ENCODE peak calls at places on chromosomes 11 and 22, in six cellular contexts. One of them, this sample, is unnamed.

GRCh38 chr11:115503083-115503885 is 931 bp downstream of the CADM1 start:
- DNase-seq in AG04450: no peak
- DNase-seq in activated CD8-positive, alpha-beta memory T cell treated with anti-CD3 and anti-CD28 coated beads, Interleukin-2, amount 50 U/mL, for 48 hours: peak
- DNase-seq in endothelial cell: peak
- DNase-seq in A549: peak
- DNase-seq in NCI-H1417: peak
- DNase-seq in this sample: peak

GRCh38 chr11:119375629-119376196 is 5.8 kb downstream of the USP2 start:
- DNase-seq in AG04450: no peak
- DNase-seq in activated CD8-positive, alpha-beta memory T cell treated with anti-CD3 and anti-CD28 coated beads, Interleukin-2, amount 50 U/mL, for 48 hours: no peak
- DNase-seq in endothelial cell: no peak
- DNase-seq in A549: no peak
- DNase-seq in NCI-H1417: no peak
- DNase-seq in this sample: peak

GRCh38 chr11:84806354-84806753 is 820.8 kb downstream of the DLG2 start:
- DNase-seq in AG04450: no peak
- DNase-seq in activated CD8-positive, alpha-beta memory T cell treated with anti-CD3 and anti-CD28 coated beads, Interleukin-2, amount 50 U/mL, for 48 hours: no peak
- DNase-seq in endothelial cell: no peak
- DNase-seq in A549: no peak
- DNase-seq in NCI-H1417: no peak
- DNase-seq in this sample: no peak

GRCh38 chr22:23837911-23838685 is 708 bp downstream of the DERL3 start:
- DNase-seq in AG04450: no peak
- DNase-seq in activated CD8-positive, alpha-beta memory T cell treated with anti-CD3 and anti-CD28 coated beads, Interleukin-2, amount 50 U/mL, for 48 hours: no peak
- DNase-seq in endothelial cell: no peak
- DNase-seq in A549: no peak
- DNase-seq in NCI-H1417: no peak
- DNase-seq in this sample: peak

GRCh38 chr11:127385071-127385470 is 384.5 kb upstream of the KIRREL3 start:
- DNase-seq in AG04450: no peak
- DNase-seq in activated CD8-positive, alpha-beta memory T cell treated with anti-CD3 and anti-CD28 coated beads, Interleukin-2, amount 50 U/mL, for 48 hours: no peak
- DNase-seq in endothelial cell: no peak
- DNase-seq in A549: no peak
- DNase-seq in NCI-H1417: no peak
- DNase-seq in this sample: no peak

GRCh38 chr11:116072776-116073175 is 568.6 kb upstream of the CADM1 start:
- DNase-seq in AG04450: no peak
- DNase-seq in activated CD8-positive, alpha-beta memory T cell treated with anti-CD3 and anti-CD28 coated beads, Interleukin-2, amount 50 U/mL, for 48 hours: no peak
- DNase-seq in endothelial cell: peak
- DNase-seq in A549: no peak
- DNase-seq in NCI-H1417: no peak
- DNase-seq in this sample: peak

GRCh38 chr11:78714539-78714938 is 139.9 kb upstream of the NARS2 start:
- DNase-seq in AG04450: no peak
- DNase-seq in activated CD8-positive, alpha-beta memory T cell treated with anti-CD3 and anti-CD28 coated beads, Interleukin-2, amount 50 U/mL, for 48 hours: no peak
- DNase-seq in endothelial cell: no peak
- DNase-seq in A549: no peak
- DNase-seq in NCI-H1417: peak
- DNase-seq in this sample: peak

GRCh38 chr11:46559815-46560214 is 34.0 kb downstream of the AMBRA1 start:
- DNase-seq in AG04450: no peak
- DNase-seq in activated CD8-positive, alpha-beta memory T cell treated with anti-CD3 and anti-CD28 coated beads, Interleukin-2, amount 50 U/mL, for 48 hours: no peak
- DNase-seq in endothelial cell: no peak
- DNase-seq in A549: no peak
- DNase-seq in NCI-H1417: no peak
- DNase-seq in this sample: no peak

GRCh38 chr22:39360674-39361413 is 11.1 kb downstream of the SYNGR1 start:
- DNase-seq in AG04450: no peak
- DNase-seq in activated CD8-positive, alpha-beta memory T cell treated with anti-CD3 and anti-CD28 coated beads, Interleukin-2, amount 50 U/mL, for 48 hours: no peak
- DNase-seq in endothelial cell: no peak
- DNase-seq in A549: no peak
- DNase-seq in NCI-H1417: no peak
- DNase-seq in this sample: peak

GRCh38 chr11:93253111-93253510 is 55.3 kb upstream of the SLC36A4 start:
- DNase-seq in AG04450: no peak
- DNase-seq in activated CD8-positive, alpha-beta memory T cell treated with anti-CD3 and anti-CD28 coated beads, Interleukin-2, amount 50 U/mL, for 48 hours: no peak
- DNase-seq in endothelial cell: no peak
- DNase-seq in A549: no peak
- DNase-seq in NCI-H1417: no peak
- DNase-seq in this sample: no peak

GRCh38 chr11:129237456-129237855 is 45.3 kb upstream of the ARHGAP32 start:
- DNase-seq in AG04450: no peak
- DNase-seq in activated CD8-positive, alpha-beta memory T cell treated with anti-CD3 and anti-CD28 coated beads, Interleukin-2, amount 50 U/mL, for 48 hours: no peak
- DNase-seq in endothelial cell: no peak
- DNase-seq in A549: no peak
- DNase-seq in NCI-H1417: no peak
- DNase-seq in this sample: no peak

GRCh38 chr11:112343368-112344039 is 82.8 kb upstream of the PLET1 start:
- DNase-seq in AG04450: no peak
- DNase-seq in activated CD8-positive, alpha-beta memory T cell treated with anti-CD3 and anti-CD28 coated beads, Interleukin-2, amount 50 U/mL, for 48 hours: no peak
- DNase-seq in endothelial cell: no peak
- DNase-seq in A549: no peak
- DNase-seq in NCI-H1417: peak
- DNase-seq in this sample: peak

GRCh38 chr11:33735166-33735425 is 1.1 kb downstream of the CD59 start:
- DNase-seq in AG04450: no peak
- DNase-seq in activated CD8-positive, alpha-beta memory T cell treated with anti-CD3 and anti-CD28 coated beads, Interleukin-2, amount 50 U/mL, for 48 hours: no peak
- DNase-seq in endothelial cell: no peak
- DNase-seq in A549: no peak
- DNase-seq in NCI-H1417: peak
- DNase-seq in this sample: no peak

GRCh38 chr11:75428301-75428724 is 4.7 kb downstream of the KLHL35 start:
- DNase-seq in AG04450: peak
- DNase-seq in activated CD8-positive, alpha-beta memory T cell treated with anti-CD3 and anti-CD28 coated beads, Interleukin-2, amount 50 U/mL, for 48 hours: peak
- DNase-seq in endothelial cell: no peak
- DNase-seq in A549: no peak
- DNase-seq in NCI-H1417: no peak
- DNase-seq in this sample: no peak

GRCh38 chr22:33005476-33005875 is 52.7 kb downstream of the SYN3 start:
- DNase-seq in AG04450: no peak
- DNase-seq in activated CD8-positive, alpha-beta memory T cell treated with anti-CD3 and anti-CD28 coated beads, Interleukin-2, amount 50 U/mL, for 48 hours: no peak
- DNase-seq in endothelial cell: no peak
- DNase-seq in A549: no peak
- DNase-seq in NCI-H1417: no peak
- DNase-seq in this sample: no peak

GRCh38 chr11:29173660-29174062 is 843.2 kb downstream of the KCNA4 start:
- DNase-seq in AG04450: peak
- DNase-seq in activated CD8-positive, alpha-beta memory T cell treated with anti-CD3 and anti-CD28 coated beads, Interleukin-2, amount 50 U/mL, for 48 hours: no peak
- DNase-seq in endothelial cell: no peak
- DNase-seq in A549: peak
- DNase-seq in NCI-H1417: no peak
- DNase-seq in this sample: no peak

GRCh38 chr11:69650081-69650831 is 9.3 kb downstream of the CCND1 start:
- DNase-seq in AG04450: no peak
- DNase-seq in activated CD8-positive, alpha-beta memory T cell treated with anti-CD3 and anti-CD28 coated beads, Interleukin-2, amount 50 U/mL, for 48 hours: no peak
- DNase-seq in endothelial cell: no peak
- DNase-seq in A549: no peak
- DNase-seq in NCI-H1417: no peak
- DNase-seq in this sample: no peak